ENCODE peak calls at places on chromosomes 1 and 21, in six cellular contexts. One of them, this sample, is unnamed.

GRCh38 chr1:190597361-190597760 is 119.7 kb upstream of the BRINP3 start:
- DNase-seq in CD4-positive, alpha-beta T cell: no peak
- DNase-seq in WTC11: no peak
- DNase-seq in AG09319: no peak
- DNase-seq in B cell: no peak
- DNase-seq in IMR-90: no peak
- DNase-seq in this sample: no peak

GRCh38 chr1:26690576-26691031 is 5.2 kb upstream of the ARID1A start:
- DNase-seq in CD4-positive, alpha-beta T cell: no peak
- DNase-seq in WTC11: no peak
- DNase-seq in AG09319: no peak
- DNase-seq in B cell: no peak
- DNase-seq in IMR-90: no peak
- DNase-seq in this sample: no peak

GRCh38 chr1:53738205-53739108 is 507 bp downstream of the GLIS1 start:
- DNase-seq in CD4-positive, alpha-beta T cell: no peak
- DNase-seq in WTC11: peak; percentile 22
- DNase-seq in AG09319: no peak
- DNase-seq in B cell: no peak
- DNase-seq in IMR-90: no peak
- DNase-seq in this sample: no peak

GRCh38 chr21:25361097-25361496 is 246.2 kb downstream of the MRPL39 start:
- DNase-seq in CD4-positive, alpha-beta T cell: no peak
- DNase-seq in WTC11: no peak
- DNase-seq in AG09319: no peak
- DNase-seq in B cell: no peak
- DNase-seq in IMR-90: no peak
- DNase-seq in this sample: no peak

GRCh38 chr1:61524206-61524605 is 200.7 kb downstream of the TM2D1 start:
- DNase-seq in CD4-positive, alpha-beta T cell: no peak
- DNase-seq in WTC11: no peak
- DNase-seq in AG09319: peak; percentile 12
- DNase-seq in B cell: no peak
- DNase-seq in IMR-90: no peak
- DNase-seq in this sample: no peak

GRCh38 chr1:28141685-28142084 is 34.8 kb downstream of the PTAFR start:
- DNase-seq in CD4-positive, alpha-beta T cell: no peak
- DNase-seq in WTC11: no peak
- DNase-seq in AG09319: no peak
- DNase-seq in B cell: no peak
- DNase-seq in IMR-90: no peak
- DNase-seq in this sample: no peak

GRCh38 chr1:109979489-109980091 is 5.0 kb upstream of the AHCYL1 start:
- DNase-seq in CD4-positive, alpha-beta T cell: no peak
- DNase-seq in WTC11: no peak
- DNase-seq in AG09319: peak; percentile 43
- DNase-seq in B cell: no peak
- DNase-seq in IMR-90: peak; percentile 71
- DNase-seq in this sample: peak; percentile 46

GRCh38 chr21:46213620-46214286 is 14.8 kb downstream of the LSS start:
- DNase-seq in CD4-positive, alpha-beta T cell: no peak
- DNase-seq in WTC11: peak; percentile 5
- DNase-seq in AG09319: no peak
- DNase-seq in B cell: no peak
- DNase-seq in IMR-90: no peak
- DNase-seq in this sample: no peak

GRCh38 chr1:13228343-13228781 is 2.4 kb upstream of the PRAMEF18 start:
- DNase-seq in CD4-positive, alpha-beta T cell: no peak
- DNase-seq in WTC11: peak; percentile 16
- DNase-seq in AG09319: no peak
- DNase-seq in B cell: peak; percentile 46
- DNase-seq in IMR-90: no peak
- DNase-seq in this sample: peak; percentile 41
- TF ChIP-seq CTCF in CD4-positive, alpha-beta T cell: peak; percentile 47
- TF ChIP-seq CTCF in WTC11: no peak
- TF ChIP-seq CTCF in AG09319: no peak
- TF ChIP-seq CTCF in B cell: peak; percentile 56
- TF ChIP-seq CTCF in IMR-90: no peak
- TF ChIP-seq CTCF in this sample: no peak

GRCh38 chr1:4517559-4517958 is 136.8 kb upstream of the AJAP1 start:
- DNase-seq in CD4-positive, alpha-beta T cell: no peak
- DNase-seq in WTC11: no peak
- DNase-seq in AG09319: no peak
- DNase-seq in B cell: no peak
- DNase-seq in IMR-90: no peak
- DNase-seq in this sample: no peak
- TF ChIP-seq CTCF in CD4-positive, alpha-beta T cell: no peak
- TF ChIP-seq CTCF in WTC11: no peak
- TF ChIP-seq CTCF in AG09319: no peak
- TF ChIP-seq CTCF in B cell: no peak
- TF ChIP-seq CTCF in IMR-90: no peak
- TF ChIP-seq CTCF in this sample: no peak

GRCh38 chr1:145962157-145963102 is 1.9 kb downstream of the ANKRD34A start:
- DNase-seq in CD4-positive, alpha-beta T cell: no peak
- DNase-seq in WTC11: peak; percentile 24
- DNase-seq in AG09319: no peak
- DNase-seq in B cell: no peak
- DNase-seq in IMR-90: no peak
- DNase-seq in this sample: no peak

GRCh38 chr1:145963218-145964019 is 956 bp downstream of the ANKRD34A start:
- DNase-seq in CD4-positive, alpha-beta T cell: no peak
- DNase-seq in WTC11: no peak
- DNase-seq in AG09319: no peak
- DNase-seq in B cell: no peak
- DNase-seq in IMR-90: peak; percentile 85
- DNase-seq in this sample: no peak

GRCh38 chr1:145965119-145965744 is 742 bp downstream of the POLR3GL start:
- DNase-seq in CD4-positive, alpha-beta T cell: no peak
- DNase-seq in WTC11: no peak
- DNase-seq in AG09319: no peak
- DNase-seq in B cell: no peak
- DNase-seq in IMR-90: no peak
- DNase-seq in this sample: no peak

GRCh38 chr1:145967288-145967687 is 2.8 kb downstream of the POLR3GL start:
- DNase-seq in CD4-positive, alpha-beta T cell: no peak
- DNase-seq in WTC11: no peak
- DNase-seq in AG09319: no peak
- DNase-seq in B cell: no peak
- DNase-seq in IMR-90: no peak
- DNase-seq in this sample: no peak

GRCh38 chr1:145964328-145965118 is at the start of the genes ANKRD34A and POLR3GL:
- DNase-seq in CD4-positive, alpha-beta T cell: peak; percentile 86
- DNase-seq in WTC11: peak; percentile 96
- DNase-seq in AG09319: peak; percentile 73
- DNase-seq in B cell: peak; percentile 94
- DNase-seq in IMR-90: peak; percentile 89
- DNase-seq in this sample: peak; percentile 97
- TF ChIP-seq CTCF in CD4-positive, alpha-beta T cell: no peak
- TF ChIP-seq CTCF in WTC11: no peak
- TF ChIP-seq CTCF in AG09319: no peak
- TF ChIP-seq CTCF in B cell: no peak
- TF ChIP-seq CTCF in IMR-90: no peak
- TF ChIP-seq CTCF in this sample: no peak

DNA sequence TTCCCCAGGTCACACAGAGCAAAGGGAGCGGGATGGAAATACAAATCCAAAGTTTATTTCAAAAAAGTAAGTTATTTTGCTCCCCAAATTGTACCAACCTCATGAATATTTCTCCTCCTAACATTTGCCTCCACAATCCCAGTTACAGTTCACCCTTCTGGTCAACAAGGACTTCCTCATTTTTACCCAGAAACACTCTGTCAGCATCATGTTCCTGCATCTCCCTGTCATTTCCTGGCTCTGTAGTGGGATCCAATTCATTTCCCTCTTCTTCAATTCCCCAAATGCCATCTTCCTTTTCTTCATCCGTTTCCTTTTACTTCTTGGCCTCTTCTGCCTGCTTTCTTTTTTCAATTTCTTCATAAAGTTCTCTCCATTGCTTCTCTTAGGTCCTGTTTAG is 32.0 kb upstream of the EPS15 start:
- DNase-seq in CD4-positive, alpha-beta T cell: no peak
- DNase-seq in WTC11: no peak
- DNase-seq in AG09319: no peak
- DNase-seq in B cell: no peak
- DNase-seq in IMR-90: no peak
- DNase-seq in this sample: no peak
- TF ChIP-seq CTCF in CD4-positive, alpha-beta T cell: no peak
- TF ChIP-seq CTCF in WTC11: no peak
- TF ChIP-seq CTCF in AG09319: no peak
- TF ChIP-seq CTCF in B cell: no peak
- TF ChIP-seq CTCF in IMR-90: no peak
- TF ChIP-seq CTCF in this sample: no peak

DNA sequence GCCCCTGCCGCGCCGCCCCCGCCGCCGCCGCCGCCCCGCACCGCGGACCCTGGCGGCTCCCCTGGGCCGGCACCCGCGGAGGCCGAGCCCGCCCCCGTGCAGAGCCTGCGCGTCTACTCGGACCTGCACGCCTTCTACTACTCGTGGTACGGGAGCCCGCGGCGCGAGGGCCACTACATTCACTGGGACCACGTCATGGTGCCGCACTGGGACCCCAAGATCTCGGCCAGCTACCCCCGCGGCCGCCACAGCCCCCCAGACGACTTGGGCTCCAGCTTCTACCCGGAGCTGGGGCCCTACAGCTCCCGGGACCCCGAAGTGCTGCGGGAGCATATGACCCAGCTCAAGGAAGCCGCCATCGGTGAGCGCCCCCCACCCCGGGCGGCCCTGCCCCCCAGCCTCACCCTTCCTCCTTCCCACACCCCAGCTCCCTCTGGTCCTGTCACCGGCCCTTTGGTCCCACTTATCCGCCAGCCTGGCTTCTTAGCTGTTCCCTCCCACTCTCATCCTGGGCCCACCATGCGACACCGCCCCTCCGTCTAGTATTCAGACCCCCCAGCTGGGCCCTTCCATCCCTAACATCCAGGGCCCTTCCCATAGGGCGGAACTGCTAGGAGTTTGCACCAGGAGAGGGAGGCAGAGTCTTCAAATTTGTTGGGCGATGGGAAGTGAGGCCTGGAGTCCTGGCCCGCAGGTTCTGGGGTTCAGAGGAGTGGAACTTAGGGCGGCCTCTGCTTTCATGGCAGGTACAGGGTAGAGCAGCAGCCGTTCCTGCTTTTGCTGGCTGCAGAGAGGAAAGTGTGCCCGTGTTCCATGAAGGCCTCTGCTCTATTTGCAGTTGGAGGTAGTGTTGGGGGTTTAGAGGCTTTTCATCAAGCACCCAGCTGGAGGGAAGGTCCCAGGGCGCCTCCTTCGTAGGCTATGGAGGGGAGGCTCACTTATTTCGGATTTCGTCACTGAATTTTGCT is 1.0 kb downstream of the MANEAL start:
- DNase-seq in CD4-positive, alpha-beta T cell: no peak
- DNase-seq in WTC11: peak; percentile 17
- DNase-seq in AG09319: no peak
- DNase-seq in B cell: no peak
- DNase-seq in IMR-90: no peak
- DNase-seq in this sample: no peak
- TF ChIP-seq CTCF in CD4-positive, alpha-beta T cell: no peak
- TF ChIP-seq CTCF in WTC11: no peak
- TF ChIP-seq CTCF in AG09319: no peak
- TF ChIP-seq CTCF in B cell: no peak
- TF ChIP-seq CTCF in IMR-90: no peak
- TF ChIP-seq CTCF in this sample: no peak

GRCh38 chr1:1665815-1666251 is 7.0 kb upstream of the CDK11B start:
- DNase-seq in CD4-positive, alpha-beta T cell: peak; percentile 28
- DNase-seq in WTC11: peak; percentile 72
- DNase-seq in AG09319: no peak
- DNase-seq in B cell: no peak
- DNase-seq in IMR-90: no peak
- DNase-seq in this sample: peak; percentile 26
- TF ChIP-seq CTCF in CD4-positive, alpha-beta T cell: peak; percentile 59
- TF ChIP-seq CTCF in WTC11: peak; percentile 48
- TF ChIP-seq CTCF in AG09319: peak; percentile 40
- TF ChIP-seq CTCF in B cell: peak; percentile 36
- TF ChIP-seq CTCF in IMR-90: peak; percentile 27
- TF ChIP-seq CTCF in this sample: peak; percentile 33

This sample was measured in stomach.